ENCODE peak calls at places on chromosomes 1 and 21, in ten cellular contexts. One of them, this sample, is unnamed.

GRCh38 chr21:15671188-15671587 is 58.6 kb upstream of the USP25 start:
- DNase-seq in heart right ventricle: no peak
- DNase-seq in germinal center: no peak
- DNase-seq in stimulated activated naive CD4-positive, alpha-beta T cell: no peak
- DNase-seq in stimulated activated CD4-positive, alpha-beta T cell treated with anti-CD3 and anti-CD28 coated beads, TNF-alpha, amount 100 ng/mL, for 1 hour: no peak
- DNase-seq in CD4-positive, alpha-beta memory T cell: no peak
- DNase-seq in RCC 7860: no peak
- DNase-seq in mesothelial cell of epicardium: no peak
- DNase-seq in foreskin fibroblast: no peak
- DNase-seq in stimulated activated CD8-positive, alpha-beta memory T cell treated with anti-CD3 and anti-CD28 coated beads, Interleukin-12 subunit alpha, Interleukin-12 subunit beta, amount 100 ng/mL, for 1 hour: no peak
- DNase-seq in this sample: no peak

GRCh38 chr1:228007801-228008341 is 1.1 kb downstream of the WNT3A start:
- DNase-seq in mesothelial cell of epicardium: no peak
- DNase-seq in RCC 7860: no peak
- DNase-seq in germinal center: no peak
- DNase-seq in stimulated activated naive CD4-positive, alpha-beta T cell: no peak
- DNase-seq in heart right ventricle: no peak
- DNase-seq in stimulated activated CD8-positive, alpha-beta memory T cell treated with anti-CD3 and anti-CD28 coated beads, Interleukin-12 subunit alpha, Interleukin-12 subunit beta, amount 100 ng/mL, for 1 hour: no peak
- DNase-seq in CD4-positive, alpha-beta memory T cell: no peak
- DNase-seq in stimulated activated CD4-positive, alpha-beta T cell treated with anti-CD3 and anti-CD28 coated beads, TNF-alpha, amount 100 ng/mL, for 1 hour: no peak
- DNase-seq in foreskin fibroblast: no peak
- DNase-seq in this sample: no peak

GRCh38 chr21:35231115-35231514 is 182.0 kb upstream of the RUNX1 start:
- DNase-seq in stimulated activated CD8-positive, alpha-beta memory T cell treated with anti-CD3 and anti-CD28 coated beads, Interleukin-12 subunit alpha, Interleukin-12 subunit beta, amount 100 ng/mL, for 1 hour: no peak
- DNase-seq in germinal center: no peak
- DNase-seq in foreskin fibroblast: no peak
- DNase-seq in CD4-positive, alpha-beta memory T cell: no peak
- DNase-seq in RCC 7860: peak; percentile 18
- DNase-seq in stimulated activated naive CD4-positive, alpha-beta T cell: no peak
- DNase-seq in mesothelial cell of epicardium: no peak
- DNase-seq in stimulated activated CD4-positive, alpha-beta T cell treated with anti-CD3 and anti-CD28 coated beads, TNF-alpha, amount 100 ng/mL, for 1 hour: no peak
- DNase-seq in heart right ventricle: no peak
- DNase-seq in this sample: no peak

GRCh38 chr1:105934806-105935205 is 1121.7 kb upstream of the PRMT6 start:
- DNase-seq in foreskin fibroblast: no peak
- DNase-seq in CD4-positive, alpha-beta memory T cell: no peak
- DNase-seq in heart right ventricle: no peak
- DNase-seq in stimulated activated CD8-positive, alpha-beta memory T cell treated with anti-CD3 and anti-CD28 coated beads, Interleukin-12 subunit alpha, Interleukin-12 subunit beta, amount 100 ng/mL, for 1 hour: no peak
- DNase-seq in germinal center: no peak
- DNase-seq in mesothelial cell of epicardium: no peak
- DNase-seq in stimulated activated CD4-positive, alpha-beta T cell treated with anti-CD3 and anti-CD28 coated beads, TNF-alpha, amount 100 ng/mL, for 1 hour: no peak
- DNase-seq in RCC 7860: no peak
- DNase-seq in stimulated activated naive CD4-positive, alpha-beta T cell: no peak
- DNase-seq in this sample: no peak

GRCh38 chr1:72366473-72366872 is 84.1 kb upstream of the NEGR1 start:
- DNase-seq in foreskin fibroblast: peak; percentile 77
- DNase-seq in RCC 7860: peak; percentile 19
- DNase-seq in mesothelial cell of epicardium: no peak
- DNase-seq in stimulated activated CD8-positive, alpha-beta memory T cell treated with anti-CD3 and anti-CD28 coated beads, Interleukin-12 subunit alpha, Interleukin-12 subunit beta, amount 100 ng/mL, for 1 hour: no peak
- DNase-seq in stimulated activated naive CD4-positive, alpha-beta T cell: no peak
- DNase-seq in stimulated activated CD4-positive, alpha-beta T cell treated with anti-CD3 and anti-CD28 coated beads, TNF-alpha, amount 100 ng/mL, for 1 hour: no peak
- DNase-seq in heart right ventricle: no peak
- DNase-seq in CD4-positive, alpha-beta memory T cell: no peak
- DNase-seq in germinal center: no peak
- DNase-seq in this sample: no peak

GRCh38 chr1:114153051-114153620 is 533 bp downstream of the SYT6 start:
- DNase-seq in heart right ventricle: peak; percentile 21
- DNase-seq in stimulated activated CD4-positive, alpha-beta T cell treated with anti-CD3 and anti-CD28 coated beads, TNF-alpha, amount 100 ng/mL, for 1 hour: no peak
- DNase-seq in CD4-positive, alpha-beta memory T cell: peak; percentile 4
- DNase-seq in RCC 7860: no peak
- DNase-seq in germinal center: no peak
- DNase-seq in stimulated activated naive CD4-positive, alpha-beta T cell: no peak
- DNase-seq in foreskin fibroblast: peak; percentile 4
- DNase-seq in mesothelial cell of epicardium: peak; percentile 43
- DNase-seq in stimulated activated CD8-positive, alpha-beta memory T cell treated with anti-CD3 and anti-CD28 coated beads, Interleukin-12 subunit alpha, Interleukin-12 subunit beta, amount 100 ng/mL, for 1 hour: no peak
- DNase-seq in this sample: no peak

GRCh38 chr1:198333744-198334143 is 176.9 kb downstream of the NEK7 start:
- DNase-seq in CD4-positive, alpha-beta memory T cell: no peak
- DNase-seq in mesothelial cell of epicardium: no peak
- DNase-seq in germinal center: no peak
- DNase-seq in RCC 7860: peak; percentile 37
- DNase-seq in stimulated activated CD4-positive, alpha-beta T cell treated with anti-CD3 and anti-CD28 coated beads, TNF-alpha, amount 100 ng/mL, for 1 hour: no peak
- DNase-seq in stimulated activated naive CD4-positive, alpha-beta T cell: no peak
- DNase-seq in heart right ventricle: no peak
- DNase-seq in foreskin fibroblast: peak; percentile 35
- DNase-seq in stimulated activated CD8-positive, alpha-beta memory T cell treated with anti-CD3 and anti-CD28 coated beads, Interleukin-12 subunit alpha, Interleukin-12 subunit beta, amount 100 ng/mL, for 1 hour: no peak
- DNase-seq in this sample: no peak

GRCh38 chr21:40043866-40044265 is 176.6 kb downstream of the PCP4 start:
- DNase-seq in stimulated activated naive CD4-positive, alpha-beta T cell: no peak
- DNase-seq in germinal center: no peak
- DNase-seq in stimulated activated CD4-positive, alpha-beta T cell treated with anti-CD3 and anti-CD28 coated beads, TNF-alpha, amount 100 ng/mL, for 1 hour: no peak
- DNase-seq in stimulated activated CD8-positive, alpha-beta memory T cell treated with anti-CD3 and anti-CD28 coated beads, Interleukin-12 subunit alpha, Interleukin-12 subunit beta, amount 100 ng/mL, for 1 hour: no peak
- DNase-seq in CD4-positive, alpha-beta memory T cell: no peak
- DNase-seq in mesothelial cell of epicardium: no peak
- DNase-seq in heart right ventricle: no peak
- DNase-seq in RCC 7860: no peak
- DNase-seq in foreskin fibroblast: no peak
- DNase-seq in this sample: no peak

GRCh38 chr1:85321237-85321964 is 45.0 kb upstream of the BCL10 start:
- DNase-seq in RCC 7860: peak; percentile 93
- DNase-seq in foreskin fibroblast: peak; percentile 76
- DNase-seq in mesothelial cell of epicardium: no peak
- DNase-seq in CD4-positive, alpha-beta memory T cell: no peak
- DNase-seq in stimulated activated CD4-positive, alpha-beta T cell treated with anti-CD3 and anti-CD28 coated beads, TNF-alpha, amount 100 ng/mL, for 1 hour: no peak
- DNase-seq in heart right ventricle: no peak
- DNase-seq in stimulated activated CD8-positive, alpha-beta memory T cell treated with anti-CD3 and anti-CD28 coated beads, Interleukin-12 subunit alpha, Interleukin-12 subunit beta, amount 100 ng/mL, for 1 hour: no peak
- DNase-seq in germinal center: no peak
- DNase-seq in stimulated activated naive CD4-positive, alpha-beta T cell: no peak
- DNase-seq in this sample: no peak

GRCh38 chr1:204506091-204506968 is 9.9 kb upstream of the MDM4 start:
- DNase-seq in heart right ventricle: peak; percentile 42
- DNase-seq in stimulated activated CD4-positive, alpha-beta T cell treated with anti-CD3 and anti-CD28 coated beads, TNF-alpha, amount 100 ng/mL, for 1 hour: peak; percentile 57
- DNase-seq in stimulated activated naive CD4-positive, alpha-beta T cell: peak; percentile 88
- DNase-seq in foreskin fibroblast: peak; percentile 92
- DNase-seq in germinal center: peak; percentile 38
- DNase-seq in mesothelial cell of epicardium: peak; percentile 77
- DNase-seq in CD4-positive, alpha-beta memory T cell: peak; percentile 83
- DNase-seq in RCC 7860: peak; percentile 96
- DNase-seq in stimulated activated CD8-positive, alpha-beta memory T cell treated with anti-CD3 and anti-CD28 coated beads, Interleukin-12 subunit alpha, Interleukin-12 subunit beta, amount 100 ng/mL, for 1 hour: peak; percentile 61
- DNase-seq in this sample: peak; percentile 49

GRCh38 chr1:213264534-213264933 is 213.5 kb downstream of the RPS6KC1 start:
- DNase-seq in foreskin fibroblast: no peak
- DNase-seq in RCC 7860: no peak
- DNase-seq in stimulated activated CD8-positive, alpha-beta memory T cell treated with anti-CD3 and anti-CD28 coated beads, Interleukin-12 subunit alpha, Interleukin-12 subunit beta, amount 100 ng/mL, for 1 hour: no peak
- DNase-seq in heart right ventricle: no peak
- DNase-seq in germinal center: no peak
- DNase-seq in mesothelial cell of epicardium: no peak
- DNase-seq in stimulated activated naive CD4-positive, alpha-beta T cell: no peak
- DNase-seq in stimulated activated CD4-positive, alpha-beta T cell treated with anti-CD3 and anti-CD28 coated beads, TNF-alpha, amount 100 ng/mL, for 1 hour: no peak
- DNase-seq in CD4-positive, alpha-beta memory T cell: no peak
- DNase-seq in this sample: no peak

GRCh38 chr1:37128091-37128490 is 93.8 kb upstream of the GRIK3 start:
- DNase-seq in heart right ventricle: no peak
- DNase-seq in mesothelial cell of epicardium: no peak
- DNase-seq in stimulated activated CD4-positive, alpha-beta T cell treated with anti-CD3 and anti-CD28 coated beads, TNF-alpha, amount 100 ng/mL, for 1 hour: no peak
- DNase-seq in stimulated activated CD8-positive, alpha-beta memory T cell treated with anti-CD3 and anti-CD28 coated beads, Interleukin-12 subunit alpha, Interleukin-12 subunit beta, amount 100 ng/mL, for 1 hour: no peak
- DNase-seq in foreskin fibroblast: no peak
- DNase-seq in RCC 7860: no peak
- DNase-seq in CD4-positive, alpha-beta memory T cell: no peak
- DNase-seq in stimulated activated naive CD4-positive, alpha-beta T cell: no peak
- DNase-seq in germinal center: no peak
- DNase-seq in this sample: no peak

GRCh38 chr1:229557913-229558414 is 543 bp downstream of the ABCB10 start:
- DNase-seq in heart right ventricle: peak; percentile 49
- DNase-seq in stimulated activated CD8-positive, alpha-beta memory T cell treated with anti-CD3 and anti-CD28 coated beads, Interleukin-12 subunit alpha, Interleukin-12 subunit beta, amount 100 ng/mL, for 1 hour: no peak
- DNase-seq in stimulated activated naive CD4-positive, alpha-beta T cell: peak; percentile 37
- DNase-seq in mesothelial cell of epicardium: peak; percentile 63
- DNase-seq in foreskin fibroblast: peak; percentile 62
- DNase-seq in germinal center: peak; percentile 68
- DNase-seq in RCC 7860: no peak
- DNase-seq in stimulated activated CD4-positive, alpha-beta T cell treated with anti-CD3 and anti-CD28 coated beads, TNF-alpha, amount 100 ng/mL, for 1 hour: no peak
- DNase-seq in CD4-positive, alpha-beta memory T cell: peak; percentile 24
- DNase-seq in this sample: peak; percentile 36

GRCh38 chr1:26278303-26278702 is 1.6 kb upstream of the SH3BGRL3 start:
- DNase-seq in stimulated activated CD4-positive, alpha-beta T cell treated with anti-CD3 and anti-CD28 coated beads, TNF-alpha, amount 100 ng/mL, for 1 hour: no peak
- DNase-seq in heart right ventricle: no peak
- DNase-seq in stimulated activated naive CD4-positive, alpha-beta T cell: no peak
- DNase-seq in germinal center: no peak
- DNase-seq in stimulated activated CD8-positive, alpha-beta memory T cell treated with anti-CD3 and anti-CD28 coated beads, Interleukin-12 subunit alpha, Interleukin-12 subunit beta, amount 100 ng/mL, for 1 hour: no peak
- DNase-seq in CD4-positive, alpha-beta memory T cell: no peak
- DNase-seq in foreskin fibroblast: peak; percentile 95
- DNase-seq in mesothelial cell of epicardium: no peak
- DNase-seq in RCC 7860: no peak
- DNase-seq in this sample: no peak

This sample was measured in naive thymus-derived CD8-positive, alpha-beta T cell.